ENCODE peak calls at places on chromosomes 12 and 14, in seven cellular contexts. J is H9; A is left ventricle myocardium inferior; W is heart left ventricle; I is cardiac muscle cell; U is naive thymus-derived CD4-positive, alpha-beta T cell; L is ovary. C is an unnamed sample. For H3K4me1, the result is how much of the 10 kb centered on the place peaks cover.

GRCh38 chr12:30795410-30795659 is 40.6 kb upstream of the CAPRIN2 start:
- DNase-seq in J (no peak), A (no peak), W (no peak), I (no peak), U (no peak), L (no peak), C (no peak)

GRCh38 chr12:124441443-124442190 is 125.8 kb downstream of the NCOR2 start:
- DNase-seq in J (no peak), A (no peak), W (no peak), I (peak), U (no peak), L (no peak), C (no peak)

GRCh38 chr12:88946377-88946997 is 366.2 kb upstream of the KITLG start:
- DNase-seq in J (no peak), A (no peak), W (peak), I (peak), U (no peak), L (no peak), C (no peak)

GRCh38 chr12:16119618-16120017 is 157.9 kb downstream of the SLC15A5 start:
- DNase-seq in J (no peak), A (no peak), W (no peak), I (no peak), U (no peak), L (no peak), C (no peak)

GRCh38 chr14:30988509-30988908 is 36.9 kb upstream of the AP4S1 start:
- DNase-seq in J (no peak), A (no peak), W (no peak), I (peak), U (no peak), L (no peak), C (no peak)

GRCh38 chr14:105867961-105868599 is 341.7 kb downstream of the TMEM121 start:
- DNase-seq in J (no peak), A (no peak), W (peak), I (no peak), U (no peak), L (peak), C (no peak)

GRCh38 chr14:64920465-64920864 is 6.2 kb downstream of the CHURC1 start:
- DNase-seq in J (no peak), A (no peak), W (no peak), I (no peak), U (no peak), L (no peak), C (no peak)

GRCh38 chr12:110693731-110694130 is 4.8 kb upstream of the HVCN1 start:
- DNase-seq in J (no peak), A (peak), W (peak), I (peak), U (no peak), L (no peak), C (no peak)

GRCh38 chr14:98345186-98345585 is 926.8 kb downstream of the BCL11B start:
- DNase-seq in J (no peak), A (no peak), W (no peak), I (no peak), U (no peak), L (no peak), C (no peak)

GRCh38 chr14:68971411-68972035 is 7.6 kb downstream of the ACTN1 start:
- DNase-seq in J (no peak), A (no peak), W (no peak), I (no peak), U (no peak), L (peak), C (no peak)
- H3K4me1 ChIP-seq in J (under half), A (half or more), W (under half), I (under half), U (under half), L (under half), C (half or more)

GRCh38 chr12:49093746-49094103 is 876 bp downstream of the DHH start:
- DNase-seq in J (peak), A (peak), W (peak), I (no peak), U (no peak), L (no peak), C (no peak)
- H3K4me1 ChIP-seq in J (under half), A (half or more), W (under half), I (under half), U (under half), L (under half), C (under half)

GRCh38 chr12:12508612-12509011 is 54.1 kb downstream of the DUSP16 start:
- DNase-seq in J (no peak), A (no peak), W (no peak), I (peak), U (no peak), L (no peak), C (no peak)
- H3K4me1 ChIP-seq in J (under half), A (half or more), W (under half), I (under half), U (under half), L (under half), C (under half)

GRCh38 chr12:51972424-51972812 is 20.9 kb downstream of the ACVR1B start:
- DNase-seq in J (no peak), A (no peak), W (no peak), I (no peak), U (no peak), L (no peak), C (no peak)

GRCh38 chr12:51972849-51973273 is 21.4 kb downstream of the ACVR1B start:
- DNase-seq in J (no peak), A (peak), W (no peak), I (peak), U (no peak), L (no peak), C (peak)

GRCh38 chr12:51974646-51975045 is 23.1 kb downstream of the ACVR1B start:
- DNase-seq in J (no peak), A (no peak), W (no peak), I (no peak), U (no peak), L (no peak), C (no peak)

GRCh38 chr12:51975196-51975595 is 23.7 kb downstream of the ACVR1B start:
- DNase-seq in J (no peak), A (no peak), W (no peak), I (no peak), U (no peak), L (no peak), C (no peak)

DNA sequence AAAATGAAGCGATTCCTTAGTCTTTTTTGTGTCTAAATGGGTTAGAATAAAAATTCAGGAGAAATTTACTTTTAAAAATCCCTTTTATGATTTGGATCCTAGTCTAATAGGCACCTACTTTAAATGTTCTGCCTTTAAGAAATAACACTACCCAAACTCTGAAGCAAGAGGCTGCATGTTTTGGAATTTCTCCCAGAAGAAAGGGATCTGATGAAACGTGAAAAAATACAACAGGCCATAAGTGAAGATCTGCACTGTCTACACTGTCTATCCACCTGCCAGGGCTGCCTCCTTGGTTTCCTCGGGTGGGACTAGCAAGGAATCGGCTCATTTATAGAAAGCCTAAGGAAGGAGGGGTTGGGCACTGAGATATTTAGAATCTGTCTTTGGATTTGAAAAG is 22.1 kb downstream of the ACVR1B start:
- DNase-seq in J (no peak), A (no peak), W (no peak), I (peak), U (no peak), L (no peak), C (no peak)
- H3K4me1 ChIP-seq in J (under half), A (half or more), W (under half), I (half or more), U (half or more), L (under half), C (half or more)

DNA sequence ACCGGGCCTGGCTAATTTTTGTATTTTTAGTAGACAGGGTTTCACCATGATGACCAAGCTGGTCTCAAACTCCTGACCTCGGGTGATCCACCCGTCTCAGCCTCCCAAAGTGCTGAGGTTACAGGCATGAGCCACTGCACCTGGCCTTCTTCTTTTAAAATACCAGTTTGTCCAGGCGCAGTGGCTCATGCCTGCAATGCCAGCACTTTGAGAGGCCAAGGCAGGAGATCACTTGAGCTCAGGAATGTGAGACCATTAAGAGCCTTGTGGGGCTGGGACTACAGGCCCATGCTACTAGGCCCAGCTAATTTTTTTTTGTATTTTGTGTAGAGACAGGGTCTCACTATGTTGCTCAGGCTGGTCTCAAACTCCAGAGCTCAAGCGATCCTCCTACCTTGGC is 8.1 kb upstream of the PEBP1 start:
- DNase-seq in J (no peak), A (no peak), W (no peak), I (no peak), U (no peak), L (no peak), C (no peak)
- H3K4me1 ChIP-seq in J (under half), A (under half), W (under half), I (under half), U (under half), L (under half), C (under half)

C was measured in effector memory CD4-positive, alpha-beta T cell.